ENCODE peak calls at places on chromosomes 6 and 20, in nine cellular contexts. One of them, this sample, is unnamed.
A peak's percentile ranks its signal among the peaks of the same experiment; 100 is the strongest.

GRCh38 chr20:43836790-43837189 is 77.9 kb upstream of the TOX2 start:
- DNase-seq in mesothelial cell of epicardium: no peak
- DNase-seq in neural crest cell: no peak
- DNase-seq in astrocyte of the spinal cord: no peak
- DNase-seq in progenitor cell of endocrine pancreas: no peak
- DNase-seq in CD8-positive, alpha-beta T cell: no peak
- DNase-seq in CD4-positive, alpha-beta T cell: no peak
- DNase-seq in RWPE1: no peak
- DNase-seq in hepatocyte: no peak
- DNase-seq in this sample: no peak

GRCh38 chr6:107991061-107991460 is 33.1 kb upstream of the SEC63 start:
- DNase-seq in mesothelial cell of epicardium: no peak
- DNase-seq in neural crest cell: no peak
- DNase-seq in astrocyte of the spinal cord: no peak
- DNase-seq in progenitor cell of endocrine pancreas: no peak
- DNase-seq in CD8-positive, alpha-beta T cell: no peak
- DNase-seq in CD4-positive, alpha-beta T cell: no peak
- DNase-seq in RWPE1: no peak
- DNase-seq in hepatocyte: no peak
- DNase-seq in this sample: no peak

GRCh38 chr6:90107721-90108364 is 188.8 kb downstream of the BACH2 start:
- DNase-seq in mesothelial cell of epicardium: no peak
- DNase-seq in neural crest cell: no peak
- DNase-seq in astrocyte of the spinal cord: no peak
- DNase-seq in progenitor cell of endocrine pancreas: no peak
- DNase-seq in CD8-positive, alpha-beta T cell: no peak
- DNase-seq in CD4-positive, alpha-beta T cell: no peak
- DNase-seq in RWPE1: no peak
- DNase-seq in hepatocyte: no peak
- DNase-seq in this sample: no peak

GRCh38 chr6:63351995-63352586 is 32.3 kb upstream of the LGSN start:
- DNase-seq in mesothelial cell of epicardium: no peak
- DNase-seq in neural crest cell: no peak
- DNase-seq in astrocyte of the spinal cord: peak; percentile 46
- DNase-seq in progenitor cell of endocrine pancreas: no peak
- DNase-seq in CD8-positive, alpha-beta T cell: no peak
- DNase-seq in CD4-positive, alpha-beta T cell: no peak
- DNase-seq in RWPE1: peak; percentile 16
- DNase-seq in hepatocyte: peak; percentile 33
- DNase-seq in this sample: peak; percentile 27

GRCh38 chr20:13205848-13206434 is 15.1 kb upstream of the ISM1 start:
- DNase-seq in mesothelial cell of epicardium: no peak
- DNase-seq in neural crest cell: no peak
- DNase-seq in astrocyte of the spinal cord: no peak
- DNase-seq in progenitor cell of endocrine pancreas: no peak
- DNase-seq in CD8-positive, alpha-beta T cell: no peak
- DNase-seq in CD4-positive, alpha-beta T cell: no peak
- DNase-seq in RWPE1: peak; percentile 11
- DNase-seq in hepatocyte: no peak
- DNase-seq in this sample: no peak

GRCh38 chr6:34601706-34602105 is 45.6 kb upstream of the SPDEF start:
- DNase-seq in mesothelial cell of epicardium: no peak
- DNase-seq in neural crest cell: no peak
- DNase-seq in astrocyte of the spinal cord: no peak
- DNase-seq in progenitor cell of endocrine pancreas: no peak
- DNase-seq in CD8-positive, alpha-beta T cell: no peak
- DNase-seq in CD4-positive, alpha-beta T cell: no peak
- DNase-seq in RWPE1: no peak
- DNase-seq in hepatocyte: no peak
- DNase-seq in this sample: no peak

GRCh38 chr20:40797425-40797824 is 108.4 kb upstream of the MAFB start:
- DNase-seq in mesothelial cell of epicardium: peak; percentile 34
- DNase-seq in neural crest cell: no peak
- DNase-seq in astrocyte of the spinal cord: peak; percentile 16
- DNase-seq in progenitor cell of endocrine pancreas: no peak
- DNase-seq in CD8-positive, alpha-beta T cell: no peak
- DNase-seq in CD4-positive, alpha-beta T cell: no peak
- DNase-seq in RWPE1: peak; percentile 60
- DNase-seq in hepatocyte: peak; percentile 44
- DNase-seq in this sample: peak; percentile 3

GRCh38 chr6:163324928-163325784 is 89.4 kb upstream of the QKI start:
- DNase-seq in mesothelial cell of epicardium: no peak
- DNase-seq in neural crest cell: peak; percentile 41
- DNase-seq in astrocyte of the spinal cord: peak; percentile 68
- DNase-seq in progenitor cell of endocrine pancreas: no peak
- DNase-seq in CD8-positive, alpha-beta T cell: no peak
- DNase-seq in CD4-positive, alpha-beta T cell: no peak
- DNase-seq in RWPE1: no peak
- DNase-seq in hepatocyte: peak; percentile 44
- DNase-seq in this sample: no peak

GRCh38 chr20:17648782-17649730 is 33.0 kb downstream of the RRBP1 start:
- DNase-seq in mesothelial cell of epicardium: no peak
- DNase-seq in neural crest cell: no peak
- DNase-seq in astrocyte of the spinal cord: peak; percentile 22
- DNase-seq in progenitor cell of endocrine pancreas: no peak
- DNase-seq in CD8-positive, alpha-beta T cell: peak; percentile 9
- DNase-seq in CD4-positive, alpha-beta T cell: peak; percentile 47
- DNase-seq in RWPE1: peak; percentile 37
- DNase-seq in hepatocyte: no peak
- DNase-seq in this sample: no peak

GRCh38 chr20:57983082-57983481 is 245.4 kb downstream of the ANKRD60 start:
- DNase-seq in mesothelial cell of epicardium: no peak
- DNase-seq in neural crest cell: no peak
- DNase-seq in astrocyte of the spinal cord: no peak
- DNase-seq in progenitor cell of endocrine pancreas: no peak
- DNase-seq in CD8-positive, alpha-beta T cell: no peak
- DNase-seq in CD4-positive, alpha-beta T cell: no peak
- DNase-seq in RWPE1: no peak
- DNase-seq in hepatocyte: no peak
- DNase-seq in this sample: no peak
- TF ChIP-seq CTCF in mesothelial cell of epicardium: no peak
- TF ChIP-seq CTCF in neural crest cell: no peak
- TF ChIP-seq CTCF in astrocyte of the spinal cord: no peak
- TF ChIP-seq CTCF in progenitor cell of endocrine pancreas: no peak
- TF ChIP-seq CTCF in CD8-positive, alpha-beta T cell: no peak
- TF ChIP-seq CTCF in CD4-positive, alpha-beta T cell: no peak
- TF ChIP-seq CTCF in RWPE1: no peak
- TF ChIP-seq CTCF in hepatocyte: no peak
- TF ChIP-seq CTCF in this sample: no peak

GRCh38 chr6:157282279-157282678 is 41.0 kb downstream of the TMEM242 start:
- DNase-seq in mesothelial cell of epicardium: peak; percentile 34
- DNase-seq in neural crest cell: no peak
- DNase-seq in astrocyte of the spinal cord: no peak
- DNase-seq in progenitor cell of endocrine pancreas: no peak
- DNase-seq in CD8-positive, alpha-beta T cell: no peak
- DNase-seq in CD4-positive, alpha-beta T cell: no peak
- DNase-seq in RWPE1: no peak
- DNase-seq in hepatocyte: no peak
- DNase-seq in this sample: no peak

GRCh38 chr6:157280947-157281346 is 42.4 kb downstream of the TMEM242 start:
- DNase-seq in mesothelial cell of epicardium: no peak
- DNase-seq in neural crest cell: no peak
- DNase-seq in astrocyte of the spinal cord: no peak
- DNase-seq in progenitor cell of endocrine pancreas: no peak
- DNase-seq in CD8-positive, alpha-beta T cell: no peak
- DNase-seq in CD4-positive, alpha-beta T cell: no peak
- DNase-seq in RWPE1: no peak
- DNase-seq in hepatocyte: no peak
- DNase-seq in this sample: no peak

GRCh38 chr6:157280153-157280552 is 43.2 kb downstream of the TMEM242 start:
- DNase-seq in mesothelial cell of epicardium: no peak
- DNase-seq in neural crest cell: no peak
- DNase-seq in astrocyte of the spinal cord: no peak
- DNase-seq in progenitor cell of endocrine pancreas: no peak
- DNase-seq in CD8-positive, alpha-beta T cell: no peak
- DNase-seq in CD4-positive, alpha-beta T cell: no peak
- DNase-seq in RWPE1: no peak
- DNase-seq in hepatocyte: no peak
- DNase-seq in this sample: no peak

GRCh38 chr6:157283330-157283898 is 39.9 kb downstream of the TMEM242 start:
- DNase-seq in mesothelial cell of epicardium: peak; percentile 22
- DNase-seq in neural crest cell: no peak
- DNase-seq in astrocyte of the spinal cord: no peak
- DNase-seq in progenitor cell of endocrine pancreas: no peak
- DNase-seq in CD8-positive, alpha-beta T cell: no peak
- DNase-seq in CD4-positive, alpha-beta T cell: no peak
- DNase-seq in RWPE1: no peak
- DNase-seq in hepatocyte: no peak
- DNase-seq in this sample: no peak

GRCh38 chr6:157281570-157281969 is 41.7 kb downstream of the TMEM242 start:
- DNase-seq in mesothelial cell of epicardium: peak; percentile 26
- DNase-seq in neural crest cell: no peak
- DNase-seq in astrocyte of the spinal cord: no peak
- DNase-seq in progenitor cell of endocrine pancreas: no peak
- DNase-seq in CD8-positive, alpha-beta T cell: no peak
- DNase-seq in CD4-positive, alpha-beta T cell: no peak
- DNase-seq in RWPE1: no peak
- DNase-seq in hepatocyte: no peak
- DNase-seq in this sample: no peak
- TF ChIP-seq CTCF in mesothelial cell of epicardium: no peak
- TF ChIP-seq CTCF in neural crest cell: peak; percentile 42
- TF ChIP-seq CTCF in astrocyte of the spinal cord: peak; percentile 33
- TF ChIP-seq CTCF in progenitor cell of endocrine pancreas: peak; percentile 34
- TF ChIP-seq CTCF in CD8-positive, alpha-beta T cell: no peak
- TF ChIP-seq CTCF in CD4-positive, alpha-beta T cell: no peak
- TF ChIP-seq CTCF in RWPE1: no peak
- TF ChIP-seq CTCF in hepatocyte: no peak
- TF ChIP-seq CTCF in this sample: peak; percentile 12

GRCh38 chr6:112429226-112429625 is 82.1 kb downstream of the RFPL4B start:
- DNase-seq in mesothelial cell of epicardium: no peak
- DNase-seq in neural crest cell: no peak
- DNase-seq in astrocyte of the spinal cord: peak; percentile 25
- DNase-seq in progenitor cell of endocrine pancreas: no peak
- DNase-seq in CD8-positive, alpha-beta T cell: no peak
- DNase-seq in CD4-positive, alpha-beta T cell: no peak
- DNase-seq in RWPE1: no peak
- DNase-seq in hepatocyte: peak; percentile 19
- DNase-seq in this sample: no peak
- TF ChIP-seq CTCF in mesothelial cell of epicardium: no peak
- TF ChIP-seq CTCF in neural crest cell: no peak
- TF ChIP-seq CTCF in astrocyte of the spinal cord: peak; percentile 31
- TF ChIP-seq CTCF in progenitor cell of endocrine pancreas: peak; percentile 37
- TF ChIP-seq CTCF in CD8-positive, alpha-beta T cell: no peak
- TF ChIP-seq CTCF in CD4-positive, alpha-beta T cell: no peak
- TF ChIP-seq CTCF in RWPE1: no peak
- TF ChIP-seq CTCF in hepatocyte: peak; percentile 13
- TF ChIP-seq CTCF in this sample: no peak

DNA sequence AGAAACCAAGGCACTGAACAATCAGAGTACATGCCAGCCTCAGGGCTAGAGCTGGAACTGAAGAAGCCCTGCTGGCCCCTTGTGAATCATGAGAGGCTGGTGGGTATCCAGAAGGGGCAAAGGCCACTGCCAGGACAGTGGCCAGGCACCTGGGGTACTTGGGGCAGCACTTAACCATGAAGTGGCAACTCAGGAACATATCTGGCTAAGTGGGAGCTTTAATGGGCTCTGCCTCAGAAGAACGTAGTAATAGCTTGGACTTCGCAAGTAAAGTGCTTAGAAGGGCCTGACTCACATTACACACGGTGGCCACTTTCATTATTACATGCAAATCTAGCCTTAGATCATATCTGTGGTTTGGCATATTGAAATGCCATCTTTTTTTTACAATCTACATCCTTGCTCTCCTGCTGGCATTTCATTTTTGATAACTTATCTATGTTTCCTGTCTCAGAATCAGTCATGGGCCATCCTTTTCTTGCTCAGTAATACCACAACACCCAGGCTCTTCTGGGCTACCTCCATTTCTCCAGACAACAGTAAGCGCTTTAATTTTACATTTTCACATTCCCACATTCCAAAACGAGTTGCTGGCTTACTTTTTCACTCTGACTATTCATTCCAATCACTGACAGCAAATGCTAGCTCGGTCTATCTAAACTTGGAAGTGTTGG is 21.6 kb downstream of the NAPB start:
- DNase-seq in mesothelial cell of epicardium: no peak
- DNase-seq in neural crest cell: no peak
- DNase-seq in astrocyte of the spinal cord: peak; percentile 61
- DNase-seq in progenitor cell of endocrine pancreas: no peak
- DNase-seq in CD8-positive, alpha-beta T cell: no peak
- DNase-seq in CD4-positive, alpha-beta T cell: no peak
- DNase-seq in RWPE1: no peak
- DNase-seq in hepatocyte: no peak
- DNase-seq in this sample: no peak
- TF ChIP-seq CTCF in mesothelial cell of epicardium: no peak
- TF ChIP-seq CTCF in neural crest cell: peak; percentile 21
- TF ChIP-seq CTCF in astrocyte of the spinal cord: no peak
- TF ChIP-seq CTCF in progenitor cell of endocrine pancreas: peak; percentile 15
- TF ChIP-seq CTCF in CD8-positive, alpha-beta T cell: no peak
- TF ChIP-seq CTCF in CD4-positive, alpha-beta T cell: no peak
- TF ChIP-seq CTCF in RWPE1: no peak
- TF ChIP-seq CTCF in hepatocyte: no peak
- TF ChIP-seq CTCF in this sample: no peak

This sample was measured in AG09319.